ENCODE peak calls at places on chromosomes 12 and 14, in nine cellular contexts. B, H, K, M, Y, D, R, I and X are unnamed samples.

GRCh38 chr14:63204407-63205280 is at the start of gene RHOJ:
- DNase-seq in H (peak), D (no peak), K (no peak), B (no peak), Y (no peak), R (peak), M (peak), I (no peak), X (no peak)

GRCh38 chr12:109822951-109823411 is 10.2 kb downstream of the TRPV4 start:
- DNase-seq in K (no peak), D (no peak), B (no peak), M (no peak), R (no peak), I (no peak), Y (no peak), H (peak), X (no peak)

GRCh38 chr14:22598896-22599244 is 770 bp downstream of the ABHD4 start:
- DNase-seq in K (no peak), D (no peak), H (peak), Y (no peak), M (peak), B (peak), R (peak), I (peak), X (no peak)

GRCh38 chr14:32078030-32078793 is 1.1 kb downstream of the ARHGAP5 start:
- DNase-seq in H (peak), M (peak), D (peak), I (peak), K (no peak), Y (no peak), B (peak), R (peak), X (peak)

GRCh38 chr12:70383484-70383883 is 17.4 kb downstream of the KCNMB4 start:
- DNase-seq in H (no peak), B (no peak), M (no peak), I (no peak), R (peak), K (no peak), D (no peak), Y (no peak), X (no peak)

GRCh38 chr12:1760566-1761382 is 59.6 kb upstream of the LRTM2 start:
- DNase-seq in D (no peak), M (no peak), Y (no peak), B (no peak), I (no peak), K (no peak), R (no peak), H (peak), X (no peak)

GRCh38 chr12:120991965-120992364 is 13.6 kb downstream of the HNF1A start:
- DNase-seq in Y (no peak), M (no peak), B (no peak), H (no peak), D (no peak), I (no peak), K (no peak), R (no peak), X (no peak)

GRCh38 chr12:50933459-50934124 is 18.8 kb upstream of the HIGD1C start:
- DNase-seq in R (no peak), H (no peak), D (no peak), K (no peak), M (no peak), B (no peak), I (no peak), Y (peak), X (no peak)

GRCh38 chr12:121767525-121768016 is 25.9 kb downstream of the RHOF start:
- DNase-seq in I (no peak), B (peak), D (no peak), M (peak), H (peak), Y (no peak), K (peak), R (peak), X (no peak)

GRCh38 chr12:53735556-53735955 is 8.3 kb upstream of the CALCOCO1 start:
- DNase-seq in D (no peak), K (no peak), M (no peak), R (no peak), B (no peak), H (no peak), I (no peak), Y (no peak), X (no peak)

GRCh38 chr14:95292660-95293425 is 26.9 kb downstream of the CLMN start:
- DNase-seq in D (no peak), B (no peak), K (no peak), H (no peak), I (no peak), R (no peak), M (no peak), Y (no peak), X (no peak)

GRCh38 chr12:49288922-49289555 is 5.9 kb upstream of the PRPH start:
- DNase-seq in D (no peak), K (no peak), R (no peak), M (no peak), Y (no peak), B (no peak), I (peak), H (no peak), X (no peak)

GRCh38 chr14:94367896-94368590 is 20.4 kb downstream of the SERPINA1 start:
- DNase-seq in Y (no peak), R (no peak), D (no peak), B (no peak), I (no peak), K (no peak), M (peak), H (no peak), X (no peak)

GRCh38 chr14:92039073-92039719 is 663 bp downstream of the TRIP11 start:
- DNase-seq in M (peak), I (peak), H (peak), Y (peak), K (no peak), R (no peak), B (peak), D (no peak), X (no peak)

GRCh38 chr12:124233041-124233836 is 61.7 kb upstream of the RFLNA start:
- DNase-seq in H (peak), D (no peak), R (peak), M (no peak), K (no peak), B (no peak), Y (no peak), I (no peak), X (no peak)

GRCh38 chr12:82359115-82359478 is 768 bp downstream of the METTL25 start:
- DNase-seq in K (no peak), B (no peak), I (peak), D (no peak), R (peak), M (no peak), H (peak), Y (no peak), X (no peak)

GRCh38 chr14:96162265-96162664 is 42.4 kb upstream of the BDKRB2 start:
- DNase-seq in K (no peak), I (peak), M (no peak), B (no peak), Y (no peak), H (peak), R (no peak), D (no peak), X (no peak)

GRCh38 chr14:90495357-90496276 is 98.8 kb downstream of the CALM1 start:
- DNase-seq in H (peak), B (no peak), K (no peak), R (peak), I (peak), M (no peak), D (peak), Y (peak), X (peak)

GRCh38 chr12:12807970-12808702 is 5.0 kb upstream of the DDX47 start:
- DNase-seq in K (no peak), I (peak), M (no peak), H (peak), Y (no peak), D (peak), R (peak), B (peak), X (peak)